ENCODE peak calls at places on chromosomes 6 and 20, in eight cellular contexts. M, L, I, G, T, P, Y and A are unnamed samples.

GRCh38 chr6:165662041-165662491 is 975 bp downstream of the PDE10A start:
- DNase-seq in M (peak; percentile 64), L (no peak), I (no peak), G (peak; percentile 61), T (no peak), P (peak; percentile 28), Y (no peak), A (no peak)

GRCh38 chr6:18350271-18350670 is 36.9 kb upstream of the RNF144B start:
- DNase-seq in M (no peak), L (no peak), I (no peak), G (peak; percentile 27), T (no peak), P (no peak), Y (no peak), A (no peak)

GRCh38 chr20:38173237-38174156 is 8.4 kb upstream of the TGM2 start:
- DNase-seq in M (peak; percentile 95), L (no peak), I (peak; percentile 72), G (peak; percentile 79), T (no peak), P (peak; percentile 51), Y (no peak), A (no peak)

GRCh38 chr6:151191477-151191995 is 48.2 kb upstream of the AKAP12 start:
- DNase-seq in M (no peak), L (no peak), I (no peak), G (no peak), T (no peak), P (no peak), Y (no peak), A (no peak)

GRCh38 chr6:91149914-91150674 is 563.2 kb upstream of the MAP3K7 start:
- DNase-seq in M (no peak), L (no peak), I (peak; percentile 44), G (no peak), T (no peak), P (no peak), Y (no peak), A (no peak)

GRCh38 chr20:37257530-37257929 is 4.1 kb downstream of the GHRH start:
- DNase-seq in M (no peak), L (no peak), I (no peak), G (no peak), T (no peak), P (no peak), Y (no peak), A (no peak)

GRCh38 chr6:119138906-119139541 is 60.6 kb upstream of the FAM184A start:
- DNase-seq in M (no peak), L (no peak), I (no peak), G (no peak), T (no peak), P (no peak), Y (no peak), A (no peak)

GRCh38 chr6:170279977-170280688 is 10.7 kb downstream of the DLL1 start:
- DNase-seq in M (peak; percentile 78), L (no peak), I (peak; percentile 35), G (peak; percentile 74), T (peak; percentile 72), P (peak; percentile 76), Y (peak; percentile 80), A (no peak)

GRCh38 chr6:38676236-38676973 is 26.5 kb downstream of the GLO1 start:
- DNase-seq in M (no peak), L (no peak), I (no peak), G (no peak), T (no peak), P (no peak), Y (peak; percentile 43), A (no peak)

GRCh38 chr6:113630738-113631535 is 226.2 kb upstream of the MARCKS start:
- DNase-seq in M (peak; percentile 78), L (no peak), I (no peak), G (no peak), T (no peak), P (no peak), Y (no peak), A (no peak)

GRCh38 chr6:83868639-83869038 is 9.2 kb downstream of the CYB5R4 start:
- DNase-seq in M (peak; percentile 80), L (no peak), I (peak; percentile 33), G (no peak), T (no peak), P (no peak), Y (peak; percentile 12), A (no peak)